ENCODE peak calls at places on chromosomes 7 and 10, in five cellular contexts. One of them, this sample, is unnamed. For H3K9me3, the result is how much of the 10 kb centered on the place peaks cover.

GRCh38 chr7:50837965-50838364 is 55.3 kb upstream of the GRB10 start:
- DNase-seq in GM12878: no peak
- DNase-seq in stomach: no peak
- DNase-seq in K562: no peak
- DNase-seq in transverse colon: no peak
- DNase-seq in this sample: no peak

GRCh38 chr10:80598084-80598798 is 60.5 kb downstream of the SH2D4B start:
- DNase-seq in stomach: no peak
- DNase-seq in K562: no peak
- DNase-seq in transverse colon: no peak
- DNase-seq in GM12878: peak
- DNase-seq in this sample: no peak

GRCh38 chr10:85098835-85099521 is 770.6 kb downstream of the CCSER2 start:
- DNase-seq in stomach: no peak
- DNase-seq in transverse colon: no peak
- DNase-seq in K562: no peak
- DNase-seq in GM12878: no peak
- DNase-seq in this sample: no peak

GRCh38 chr10:47366056-47366631 is 17.9 kb downstream of the ZNF488 start:
- DNase-seq in transverse colon: no peak
- DNase-seq in K562: no peak
- DNase-seq in GM12878: no peak
- DNase-seq in stomach: peak
- DNase-seq in this sample: peak

GRCh38 chr10:96124230-96125141 is 5.6 kb upstream of the ZNF518A start:
- DNase-seq in stomach: peak
- DNase-seq in GM12878: no peak
- DNase-seq in K562: peak
- DNase-seq in transverse colon: peak
- DNase-seq in this sample: no peak

GRCh38 chr7:41603985-41604384 is 98.9 kb downstream of the INHBA start:
- DNase-seq in transverse colon: no peak
- DNase-seq in GM12878: no peak
- DNase-seq in stomach: no peak
- DNase-seq in K562: no peak
- DNase-seq in this sample: no peak

GRCh38 chr7:72249106-72249505 is 163.0 kb downstream of the CALN1 start:
- DNase-seq in stomach: no peak
- DNase-seq in K562: no peak
- DNase-seq in GM12878: no peak
- DNase-seq in transverse colon: no peak
- DNase-seq in this sample: no peak

GRCh38 chr10:35707642-35708425 is 65.7 kb upstream of the FZD8 start:
- DNase-seq in transverse colon: no peak
- DNase-seq in stomach: no peak
- DNase-seq in GM12878: no peak
- DNase-seq in K562: no peak
- DNase-seq in this sample: no peak

GRCh38 chr7:19178595-19178994 is 33.4 kb upstream of the FERD3L start:
- DNase-seq in GM12878: no peak
- DNase-seq in transverse colon: no peak
- DNase-seq in K562: no peak
- DNase-seq in stomach: no peak
- DNase-seq in this sample: no peak

GRCh38 chr7:138666385-138666784 is 34.8 kb downstream of the SVOPL start:
- DNase-seq in K562: no peak
- DNase-seq in transverse colon: no peak
- DNase-seq in GM12878: no peak
- DNase-seq in stomach: no peak
- DNase-seq in this sample: no peak

GRCh38 chr7:112596981-112597380 is 116.2 kb downstream of the LSMEM1 start:
- DNase-seq in GM12878: no peak
- DNase-seq in transverse colon: no peak
- DNase-seq in K562: no peak
- DNase-seq in stomach: no peak
- DNase-seq in this sample: no peak

GRCh38 chr7:112592565-112592964 is 111.8 kb downstream of the LSMEM1 start:
- DNase-seq in GM12878: no peak
- DNase-seq in transverse colon: no peak
- DNase-seq in K562: no peak
- DNase-seq in stomach: no peak
- DNase-seq in this sample: no peak

GRCh38 chr7:112594397-112594796 is 113.6 kb downstream of the LSMEM1 start:
- DNase-seq in transverse colon: no peak
- DNase-seq in GM12878: no peak
- DNase-seq in stomach: no peak
- DNase-seq in K562: no peak
- DNase-seq in this sample: no peak

DNA sequence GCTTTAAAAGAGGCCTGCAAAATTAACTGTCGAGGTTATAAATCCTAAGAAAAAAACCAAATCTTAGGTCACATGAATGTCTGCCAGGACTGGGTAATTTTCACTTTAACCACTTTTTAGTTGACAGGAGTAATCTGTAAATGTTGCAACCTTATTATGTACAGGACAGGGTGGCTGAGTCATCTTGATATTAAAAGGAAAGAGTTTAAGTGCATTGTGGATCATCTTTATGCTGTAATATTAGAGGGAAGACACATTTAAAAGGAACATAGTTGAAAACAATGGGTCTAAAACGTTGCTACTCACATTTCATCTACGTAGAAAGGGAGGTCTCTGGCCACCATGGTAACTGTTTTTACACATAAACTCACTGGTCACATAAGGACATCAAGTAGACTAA is 115.5 kb downstream of the LSMEM1 start:
- DNase-seq in stomach: no peak
- DNase-seq in transverse colon: no peak
- DNase-seq in GM12878: no peak
- DNase-seq in K562: no peak
- DNase-seq in this sample: no peak
- TF ChIP-seq POLR2AphosphoS5 in stomach: no peak
- TF ChIP-seq POLR2AphosphoS5 in transverse colon: peak
- TF ChIP-seq POLR2AphosphoS5 in GM12878: no peak
- TF ChIP-seq POLR2AphosphoS5 in K562: no peak
- TF ChIP-seq POLR2AphosphoS5 in this sample: no peak

GRCh38 chr7:158259671-158260423 is 327.8 kb downstream of the PTPRN2 start:
- DNase-seq in K562: no peak
- DNase-seq in GM12878: no peak
- DNase-seq in transverse colon: no peak
- DNase-seq in stomach: no peak
- DNase-seq in this sample: no peak

GRCh38 chr7:158262284-158263109 is 325.1 kb downstream of the PTPRN2 start:
- DNase-seq in stomach: no peak
- DNase-seq in K562: no peak
- DNase-seq in GM12878: no peak
- DNase-seq in transverse colon: no peak
- DNase-seq in this sample: no peak

GRCh38 chr7:158259141-158259540 is 328.5 kb downstream of the PTPRN2 start:
- DNase-seq in GM12878: no peak
- DNase-seq in K562: no peak
- DNase-seq in transverse colon: no peak
- DNase-seq in stomach: no peak
- DNase-seq in this sample: no peak

GRCh38 chr7:158261362-158262235 is 326.0 kb downstream of the PTPRN2 start:
- DNase-seq in transverse colon: no peak
- DNase-seq in K562: no peak
- DNase-seq in GM12878: no peak
- DNase-seq in stomach: no peak
- DNase-seq in this sample: no peak

GRCh38 chr7:158260567-158261361 is 326.9 kb downstream of the PTPRN2 start:
- DNase-seq in GM12878: no peak
- DNase-seq in stomach: no peak
- DNase-seq in K562: no peak
- DNase-seq in transverse colon: no peak
- DNase-seq in this sample: no peak
- H3K9me3 ChIP-seq in GM12878: under half
- H3K9me3 ChIP-seq in stomach: under half
- H3K9me3 ChIP-seq in K562: under half
- H3K9me3 ChIP-seq in transverse colon: under half
- H3K9me3 ChIP-seq in this sample: under half

GRCh38 chr7:80529362-80529761 is 17.5 kb upstream of the GNAT3 start:
- DNase-seq in GM12878: no peak
- DNase-seq in transverse colon: no peak
- DNase-seq in K562: no peak
- DNase-seq in stomach: no peak
- DNase-seq in this sample: no peak
- TF ChIP-seq POLR2AphosphoS5 in GM12878: no peak
- TF ChIP-seq POLR2AphosphoS5 in transverse colon: no peak
- TF ChIP-seq POLR2AphosphoS5 in K562: no peak
- TF ChIP-seq POLR2AphosphoS5 in stomach: no peak
- TF ChIP-seq POLR2AphosphoS5 in this sample: no peak

GRCh38 chr10:103038570-103038969 is 120.5 kb downstream of the CNNM2 start:
- DNase-seq in GM12878: no peak
- DNase-seq in K562: no peak
- DNase-seq in transverse colon: no peak
- DNase-seq in stomach: no peak
- DNase-seq in this sample: no peak
- H3K9me3 ChIP-seq in GM12878: under half
- H3K9me3 ChIP-seq in K562: under half
- H3K9me3 ChIP-seq in transverse colon: under half
- H3K9me3 ChIP-seq in stomach: under half
- H3K9me3 ChIP-seq in this sample: under half

GRCh38 chr10:131943021-131943814 is 38.5 kb downstream of the BNIP3 start:
- DNase-seq in transverse colon: no peak
- DNase-seq in stomach: peak
- DNase-seq in K562: peak
- DNase-seq in GM12878: no peak
- DNase-seq in this sample: peak
- TF ChIP-seq POLR2AphosphoS5 in transverse colon: no peak
- TF ChIP-seq POLR2AphosphoS5 in stomach: no peak
- TF ChIP-seq POLR2AphosphoS5 in K562: peak
- TF ChIP-seq POLR2AphosphoS5 in GM12878: no peak
- TF ChIP-seq POLR2AphosphoS5 in this sample: no peak

GRCh38 chr7:145064114-145064513 is 228.3 kb upstream of the TPK1 start:
- DNase-seq in transverse colon: no peak
- DNase-seq in stomach: no peak
- DNase-seq in K562: no peak
- DNase-seq in GM12878: no peak
- DNase-seq in this sample: no peak
- H3K9me3 ChIP-seq in transverse colon: under half
- H3K9me3 ChIP-seq in stomach: under half
- H3K9me3 ChIP-seq in K562: under half
- H3K9me3 ChIP-seq in GM12878: under half
- H3K9me3 ChIP-seq in this sample: under half

GRCh38 chr7:4738711-4739527 is 36.5 kb upstream of the AP5Z1 start:
- DNase-seq in transverse colon: no peak
- DNase-seq in GM12878: no peak
- DNase-seq in K562: peak
- DNase-seq in stomach: peak
- DNase-seq in this sample: no peak
- TF ChIP-seq POLR2AphosphoS5 in transverse colon: peak
- TF ChIP-seq POLR2AphosphoS5 in GM12878: no peak
- TF ChIP-seq POLR2AphosphoS5 in K562: peak
- TF ChIP-seq POLR2AphosphoS5 in stomach: no peak
- TF ChIP-seq POLR2AphosphoS5 in this sample: no peak

GRCh38 chr7:149569025-149569725 is 71.6 kb upstream of the ZNF746 start:
- DNase-seq in stomach: no peak
- DNase-seq in transverse colon: no peak
- DNase-seq in K562: no peak
- DNase-seq in GM12878: no peak
- DNase-seq in this sample: no peak
- H3K9me3 ChIP-seq in stomach: under half
- H3K9me3 ChIP-seq in transverse colon: under half
- H3K9me3 ChIP-seq in K562: under half
- H3K9me3 ChIP-seq in GM12878: under half
- H3K9me3 ChIP-seq in this sample: under half

This sample was measured in suprapubic skin.